ENCODE peak calls at places on chromosomes 1 and 21, in ten cellular contexts. L, Q, I, F, V, R, X, P, Y and N are unnamed samples.
A peak's percentile ranks its signal among the peaks of the same experiment; 100 is the strongest.

GRCh38 chr1:108865316-108865910 is 8.5 kb upstream of the AKNAD1 start:
- DNase-seq in I (no peak), X (no peak), F (no peak), R (no peak), Q (no peak), P (no peak), Y (no peak), L (no peak), V (no peak), N (no peak)

GRCh38 chr1:176379626-176380339 is 83.2 kb upstream of the PAPPA2 start:
- DNase-seq in Q (no peak), P (no peak), I (peak; percentile 8), X (no peak), R (no peak), L (no peak), V (no peak), Y (no peak), F (no peak), N (no peak)

GRCh38 chr1:82894635-82895034 is 1093.9 kb downstream of the ADGRL2 start:
- DNase-seq in V (no peak), P (no peak), L (no peak), Q (no peak), F (no peak), X (no peak), R (no peak), Y (no peak), I (no peak), N (peak; percentile 41)

GRCh38 chr21:33403786-33404571 is 766 bp downstream of the IFNGR2 start:
- DNase-seq in R (peak; percentile 59), F (peak; percentile 74), L (peak; percentile 62), X (no peak), Q (peak; percentile 79), I (peak; percentile 41), Y (no peak), V (peak; percentile 47), P (no peak), N (peak; percentile 56)

GRCh38 chr1:62810420-62811274 is 26.7 kb downstream of the ATG4C start:
- DNase-seq in Q (no peak), L (no peak), R (no peak), F (no peak), P (no peak), I (no peak), X (no peak), Y (no peak), V (no peak), N (no peak)

GRCh38 chr1:182888736-182889531 is 49.8 kb downstream of the DHX9 start:
- DNase-seq in F (no peak), X (no peak), Q (no peak), P (no peak), Y (no peak), I (no peak), R (no peak), V (no peak), L (no peak), N (no peak)

GRCh38 chr1:14634497-14634896 is 36.0 kb downstream of the KAZN start:
- DNase-seq in I (no peak), Y (no peak), P (no peak), L (no peak), V (no peak), Q (no peak), R (no peak), X (no peak), F (no peak), N (no peak)

GRCh38 chr1:4654764-4655673 is 610 bp downstream of the AJAP1 start:
- DNase-seq in F (no peak), V (no peak), L (no peak), I (no peak), Y (no peak), Q (no peak), R (no peak), P (no peak), X (no peak), N (no peak)

GRCh38 chr1:150429805-150430204 is 57.4 kb upstream of the TARS2 start:
- DNase-seq in X (peak; percentile 16), P (no peak), R (no peak), V (no peak), F (no peak), I (peak; percentile 49), L (no peak), Y (no peak), Q (no peak), N (no peak)

GRCh38 chr1:32818804-32819541 is 1.5 kb downstream of the S100PBP start:
- DNase-seq in X (no peak), I (no peak), L (no peak), Q (no peak), R (no peak), P (peak; percentile 15), Y (no peak), F (no peak), V (no peak), N (no peak)

GRCh38 chr1:220300442-220301121 is 28.3 kb upstream of the RAB3GAP2 start:
- DNase-seq in F (peak; percentile 81), I (peak; percentile 40), V (peak; percentile 97), X (no peak), L (peak; percentile 34), Y (peak; percentile 79), P (no peak), R (peak; percentile 88), Q (peak; percentile 63), N (peak; percentile 54)

GRCh38 chr1:239802275-239802674 is 289.4 kb upstream of the FMN2 start:
- DNase-seq in L (no peak), I (peak; percentile 24), Q (no peak), R (no peak), X (no peak), F (no peak), V (no peak), Y (no peak), P (no peak), N (no peak)

GRCh38 chr1:235866913-235867850 is 476 bp upstream of the LYST start:
- DNase-seq in R (peak; percentile 96), F (peak; percentile 95), Y (peak; percentile 84), V (peak; percentile 89), I (peak; percentile 93), Q (peak; percentile 98), X (peak; percentile 83), L (peak; percentile 98), P (peak; percentile 96), N (peak; percentile 95)
- H3K4me3 ChIP-seq in R (peak overlapping the region; percentile 79), F (peak overlapping the region; percentile 69), Y (peak overlapping the region; percentile 90), V (peak overlapping the region; percentile 85), I (peak overlapping the region; percentile 88), Q (peak overlapping the region; percentile 97), X (peak overlapping the region; percentile 92), L (peak overlapping the region; percentile 93), P (peak overlapping the region; percentile 89), N (peak overlapping the region; percentile 98)

DNA sequence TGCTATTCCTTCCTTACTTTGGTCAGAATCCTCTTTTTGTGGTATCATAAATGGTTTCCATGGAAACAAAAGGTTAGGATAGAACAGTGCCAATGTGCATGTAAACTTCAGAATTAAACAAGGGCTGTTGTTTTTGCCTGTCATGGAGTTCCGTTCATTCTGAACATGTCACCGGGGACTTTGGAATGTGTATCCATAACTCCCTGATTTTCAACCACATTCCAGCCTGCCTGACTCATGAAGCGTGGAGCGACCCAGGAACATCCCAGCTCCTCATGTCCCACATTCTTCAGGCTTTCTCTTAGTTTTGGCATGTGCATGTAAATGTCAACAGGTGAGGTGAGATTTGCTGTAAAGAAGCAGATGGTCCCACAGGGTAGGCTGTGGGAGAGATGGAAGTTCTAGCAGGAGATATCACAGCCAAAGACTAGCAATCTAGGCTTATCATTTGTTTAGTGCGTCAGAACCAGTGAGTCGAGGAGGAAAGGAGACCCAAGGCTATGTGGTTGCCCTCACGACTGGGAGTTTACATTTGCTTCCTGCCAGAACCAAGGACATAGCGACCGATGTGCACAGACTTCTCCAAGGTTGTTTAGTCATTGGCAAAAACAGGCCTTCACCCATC is 23.0 kb upstream of the DNAJC11 start:
- DNase-seq in Y (peak; percentile 67), X (peak; percentile 54), V (peak; percentile 81), I (peak; percentile 73), Q (no peak), L (no peak), R (peak; percentile 58), F (peak; percentile 87), P (no peak), N (no peak)
- H3K4me3 ChIP-seq in Y (no peak overlapping the region), X (no peak overlapping the region), V (no peak overlapping the region), I (no peak overlapping the region), Q (no peak overlapping the region), L (no peak overlapping the region), R (no peak overlapping the region), F (no peak overlapping the region), P (no peak overlapping the region), N (no peak overlapping the region)

GRCh38 chr1:6465461-6466005 is 440 bp downstream of the TNFRSF25 start:
- DNase-seq in R (no peak), F (no peak), P (peak; percentile 53), I (no peak), L (no peak), Y (no peak), X (no peak), V (no peak), Q (no peak), N (no peak)
- H3K4me3 ChIP-seq in R (no peak overlapping the region), F (no peak overlapping the region), P (peak overlapping the region; percentile 95), I (no peak overlapping the region), L (peak overlapping the region; percentile 29), Y (no peak overlapping the region), X (no peak overlapping the region), V (no peak overlapping the region), Q (no peak overlapping the region), N (no peak overlapping the region)

GRCh38 chr1:41367102-41367537 is 5.9 kb downstream of the FOXO6 start:
- DNase-seq in P (no peak), X (no peak), Q (no peak), R (no peak), I (no peak), V (no peak), F (no peak), L (no peak), Y (no peak), N (no peak)

GRCh38 chr1:41365320-41365633 is 4.0 kb downstream of the FOXO6 start:
- DNase-seq in X (no peak), I (no peak), P (no peak), Y (no peak), F (no peak), Q (no peak), L (no peak), V (no peak), R (no peak), N (no peak)

GRCh38 chr1:41364444-41365319 is 3.4 kb downstream of the FOXO6 start:
- DNase-seq in Y (no peak), P (no peak), R (no peak), L (no peak), Q (no peak), V (no peak), X (no peak), I (no peak), F (no peak), N (no peak)

GRCh38 chr1:41366428-41367101 is 5.3 kb downstream of the FOXO6 start:
- DNase-seq in V (no peak), L (peak; percentile 42), X (no peak), Q (peak; percentile 68), I (no peak), Y (no peak), P (peak; percentile 45), R (no peak), F (no peak), N (no peak)

DNA sequence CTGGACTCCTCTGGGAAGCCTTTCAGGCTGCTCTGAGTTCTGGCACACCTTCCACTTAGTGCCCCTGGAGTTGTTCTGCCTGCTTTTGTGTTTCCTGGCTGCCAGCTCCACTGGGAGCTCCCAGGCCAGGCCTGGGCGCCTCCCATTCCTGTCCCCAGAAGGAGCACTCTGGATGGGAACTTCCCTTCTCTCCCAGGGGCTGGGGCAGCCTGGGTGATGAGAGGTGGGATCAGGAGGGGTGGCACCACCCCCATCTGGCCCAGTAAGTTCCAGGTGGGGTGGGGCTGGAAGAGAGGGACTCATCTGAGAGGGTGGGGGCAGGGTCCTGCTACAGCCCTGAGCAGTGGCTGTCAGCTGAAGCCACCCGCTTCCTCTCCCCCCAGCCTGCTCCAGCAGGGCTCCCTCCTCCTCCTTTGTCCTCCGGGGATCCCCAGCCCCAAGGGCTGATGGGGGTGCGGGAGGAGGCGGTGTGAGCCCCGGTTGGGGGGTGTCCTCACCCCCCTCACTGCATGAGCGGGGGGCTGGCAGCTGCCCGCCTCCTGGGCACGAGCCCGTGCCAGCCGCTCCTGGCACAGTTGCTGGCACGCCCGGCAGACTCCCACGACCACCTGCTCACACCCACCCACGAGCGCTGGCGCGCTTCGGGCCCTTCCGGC is 4.7 kb downstream of the FOXO6 start:
- DNase-seq in X (no peak), R (no peak), Q (no peak), P (no peak), I (no peak), Y (no peak), F (no peak), V (no peak), L (peak; percentile 56), N (no peak)
- H3K4me3 ChIP-seq in X (peak overlapping the region; percentile 48), R (no peak overlapping the region), Q (peak overlapping the region; percentile 67), P (peak overlapping the region; percentile 33), I (no peak overlapping the region), Y (peak overlapping the region; percentile 10), F (peak overlapping the region; percentile 34), V (no peak overlapping the region), L (peak overlapping the region; percentile 52), N (peak overlapping the region; percentile 42)